ENCODE peak calls at places on chromosomes 2 and 18, in four cellular contexts. M, J, P and H are unnamed samples.

GRCh38 chr18:76431437-76432273 is 63.4 kb downstream of the ZNF516 start:
- DNase-seq in J (no peak), M (no peak), P (no peak), H (no peak)

GRCh38 chr2:48346124-48346536 is 183.8 kb upstream of the STON1 start:
- DNase-seq in P (peak), M (no peak), J (no peak), H (peak)

GRCh38 chr18:69689081-69689759 is 258.5 kb downstream of the CD226 start:
- DNase-seq in J (no peak), M (no peak), P (peak), H (no peak)

GRCh38 chr2:161308178-161308955 is at the start of gene PSMD14:
- DNase-seq in P (peak), M (peak), J (peak), H (peak)

GRCh38 chr18:76380127-76380729 is 114.8 kb downstream of the ZNF516 start:
- DNase-seq in M (no peak), P (no peak), J (no peak), H (no peak)

GRCh38 chr2:229715895-229716507 is 1.6 kb upstream of the DNER start:
- DNase-seq in P (no peak), M (peak), J (peak), H (peak)

GRCh38 chr2:3641841-3642421 is 16.1 kb upstream of the ALLC start:
- DNase-seq in J (peak), M (no peak), P (no peak), H (no peak)

GRCh38 chr18:33746261-33746660 is 168.2 kb downstream of the ASXL3 start:
- DNase-seq in J (no peak), M (no peak), P (no peak), H (no peak)

GRCh38 chr2:83899271-83899670 is 559.8 kb downstream of the SUCLG1 start:
- DNase-seq in M (no peak), J (no peak), P (no peak), H (peak)

GRCh38 chr18:11482271-11482670 is 127.1 kb upstream of the SLC35G4 start:
- DNase-seq in M (no peak), P (no peak), J (no peak), H (no peak)

GRCh38 chr2:235609321-235609720 is 115.5 kb downstream of the AGAP1 start:
- DNase-seq in P (no peak), J (no peak), M (no peak), H (no peak)

GRCh38 chr2:207165121-207166038 is at the start of gene KLF7:
- DNase-seq in P (no peak), M (no peak), J (peak), H (peak)

GRCh38 chr2:143686585-143687164 is 557.5 kb downstream of the ARHGAP15 start:
- DNase-seq in P (peak), M (peak), J (no peak), H (no peak)

GRCh38 chr2:101698419-101699190 is 1.1 kb downstream of the MAP4K4 start:
- DNase-seq in J (no peak), P (peak), M (no peak), H (peak)

GRCh38 chr2:23925702-23926288 is 1.1 kb downstream of the ATAD2B start:
- DNase-seq in P (peak), J (no peak), M (peak), H (peak)

GRCh38 chr2:219335373-219335786 is 2.8 kb upstream of the RESP18 start:
- DNase-seq in M (no peak), P (peak), J (no peak), H (no peak)

GRCh38 chr2:23468384-23469141 is 83.6 kb downstream of the KLHL29 start:
- DNase-seq in P (no peak), J (no peak), M (no peak), H (no peak)

GRCh38 chr2:157364257-157364974 is 38.8 kb upstream of the ERMN start:
- DNase-seq in M (no peak), P (peak), J (no peak), H (no peak)

GRCh38 chr2:20590704-20591515 is 60.0 kb downstream of the HS1BP3 start:
- DNase-seq in P (no peak), M (no peak), J (no peak), H (peak)

GRCh38 chr2:238262496-238263122 is 22.8 kb upstream of the HES6 start:
- DNase-seq in J (no peak), M (no peak), P (no peak), H (no peak)

GRCh38 chr2:68837164-68837860 is 33.9 kb downstream of the BMP10 start:
- DNase-seq in J (peak), M (peak), P (peak), H (peak)

GRCh38 chr2:158753561-158754302 is 41.4 kb upstream of the DAPL1 start:
- DNase-seq in J (peak), M (peak), P (peak), H (peak)

GRCh38 chr18:65227970-65228369 is 522.8 kb upstream of the CDH7 start:
- DNase-seq in J (no peak), M (no peak), P (no peak), H (no peak)

GRCh38 chr2:212939777-212940531 is 211.5 kb downstream of the IKZF2 start:
- DNase-seq in M (no peak), J (peak), P (no peak), H (no peak)
- H2BK12ac ChIP-seq in M (no peak), J (no peak), P (no peak), H (no peak)

DNA sequence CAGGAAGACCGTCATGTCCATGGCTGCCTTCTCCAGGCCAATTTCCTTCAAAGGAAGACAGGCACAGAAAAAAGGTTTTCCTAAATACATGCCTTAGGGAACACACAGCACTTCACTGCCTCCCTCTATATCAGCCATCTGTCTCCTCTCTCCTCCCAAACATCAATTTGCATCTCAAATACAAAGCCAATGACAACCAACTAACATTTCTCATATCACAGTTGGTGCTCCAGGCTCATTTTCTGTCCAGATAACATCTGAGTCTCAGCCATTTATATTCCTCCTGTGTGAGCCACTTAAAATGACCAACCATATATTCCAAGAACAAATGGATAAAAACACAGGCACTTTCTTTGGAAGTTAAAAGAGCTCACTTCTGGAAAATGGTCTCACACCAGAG is 62.5 kb upstream of the ACAA2 start:
- DNase-seq in J (no peak), M (no peak), P (no peak), H (no peak)
- H2BK12ac ChIP-seq in J (no peak), M (no peak), P (no peak), H (no peak)

GRCh38 chr2:104863229-104863584 is 9.3 kb downstream of the POU3F3 start:
- DNase-seq in P (no peak), M (no peak), J (no peak), H (no peak)
- H2BK12ac ChIP-seq in P (no peak), M (no peak), J (no peak), H (no peak)

GRCh38 chr2:153291718-153292117 is 186.8 kb downstream of the RPRM start:
- DNase-seq in P (no peak), M (no peak), J (no peak), H (no peak)

DNA sequence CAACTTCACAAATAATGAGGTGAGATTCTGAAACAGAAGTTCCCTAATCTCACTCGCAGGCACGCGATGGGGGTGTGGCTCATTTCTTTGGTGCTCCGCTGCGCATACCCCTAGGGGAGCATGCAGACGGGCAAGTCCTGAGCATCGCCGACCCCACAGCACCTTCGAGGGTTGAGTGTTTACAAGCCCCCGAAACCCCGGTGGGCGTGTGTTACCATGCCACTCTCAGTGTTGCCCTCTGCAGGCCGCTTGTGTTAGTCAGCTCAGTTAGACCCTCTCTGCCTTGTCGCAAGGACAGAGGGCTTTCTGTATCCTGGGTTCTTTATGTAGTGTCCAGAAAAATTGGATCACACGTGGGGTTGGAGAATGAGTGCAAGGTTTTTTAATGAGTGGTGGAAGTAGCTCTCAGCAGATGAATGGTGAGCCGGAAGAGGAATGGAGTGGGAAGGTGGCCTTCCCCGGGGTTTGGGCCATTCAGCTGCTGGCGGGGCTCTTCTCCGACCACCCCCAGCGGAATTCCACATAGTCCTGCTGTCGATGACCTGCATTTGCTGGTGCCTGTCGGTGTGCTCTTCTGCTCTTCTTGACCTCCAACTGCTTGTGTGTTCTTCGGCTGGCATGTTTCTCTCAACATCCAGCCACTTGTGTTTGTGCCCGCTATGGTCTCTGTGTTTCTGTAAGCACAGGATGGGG is 191.3 kb downstream of the RPRM start:
- DNase-seq in J (peak), M (peak), P (no peak), H (no peak)
- H2BK12ac ChIP-seq in J (no peak), M (no peak), P (no peak), H (no peak)